ENCODE peak calls at places on chromosomes 3 and 15, in ten cellular contexts. C is endodermal cell, L is cardiac muscle cell, K is GM12878, E is ovary, Z is colonic mucosa, R is stomach, W is heart left ventricle, T is psoas muscle, X is tibial artery. U is an unnamed sample.

GRCh38 chr3:195101927-195102608 is 168.9 kb downstream of the XXYLT1 start:
- DNase-seq in C (no peak), L (no peak), K (no peak), E (no peak), Z (no peak), R (no peak), W (no peak), T (no peak), X (peak; percentile 16), U (no peak)

GRCh38 chr3:128278761-128279593 is 125.7 kb downstream of the EEFSEC start:
- DNase-seq in C (peak; percentile 72), L (peak; percentile 30), K (no peak), E (peak; percentile 94), Z (peak; percentile 40), R (peak; percentile 62), W (peak; percentile 86), T (peak; percentile 68), X (no peak), U (no peak)

GRCh38 chr15:98164986-98165385 is 204.5 kb downstream of the ARRDC4 start:
- DNase-seq in C (no peak), L (no peak), K (no peak), E (no peak), Z (no peak), R (no peak), W (no peak), T (no peak), X (no peak), U (no peak)

GRCh38 chr15:95302809-95303208 is 1027.7 kb upstream of the NR2F2 start:
- DNase-seq in C (no peak), L (no peak), K (no peak), E (no peak), Z (no peak), R (no peak), W (no peak), T (no peak), X (no peak), U (no peak)

GRCh38 chr15:53962646-53963561 is 15.3 kb upstream of the UNC13C start:
- DNase-seq in C (peak; percentile 77), L (peak; percentile 56), K (no peak), E (no peak), Z (peak; percentile 24), R (peak; percentile 43), W (no peak), T (no peak), X (no peak), U (peak; percentile 27)

GRCh38 chr15:74178326-74179100 is 5.0 kb downstream of the ISLR start:
- DNase-seq in C (no peak), L (no peak), K (no peak), E (no peak), Z (no peak), R (no peak), W (no peak), T (peak; percentile 34), X (peak; percentile 60), U (no peak)

GRCh38 chr15:62886431-62887071 is 156.0 kb upstream of the TPM1 start:
- DNase-seq in C (peak; percentile 83), L (no peak), K (no peak), E (peak; percentile 55), Z (no peak), R (no peak), W (no peak), T (no peak), X (no peak), U (no peak)

GRCh38 chr3:16056210-16056607 is 118.3 kb upstream of the GALNT15 start:
- DNase-seq in C (no peak), L (no peak), K (no peak), E (no peak), Z (no peak), R (no peak), W (no peak), T (peak; percentile 81), X (peak; percentile 88), U (no peak)

GRCh38 chr3:14989943-14990753 is 42.8 kb downstream of the NR2C2 start:
- DNase-seq in C (peak; percentile 63), L (peak; percentile 57), K (no peak), E (peak; percentile 50), Z (no peak), R (no peak), W (no peak), T (no peak), X (no peak), U (no peak)

GRCh38 chr15:34820110-34820509 is 24.8 kb upstream of the ACTC1 start:
- DNase-seq in C (no peak), L (no peak), K (no peak), E (no peak), Z (no peak), R (no peak), W (no peak), T (no peak), X (no peak), U (no peak)

GRCh38 chr3:65833761-65834505 is 204.8 kb downstream of the MAGI1 start:
- DNase-seq in C (no peak), L (no peak), K (no peak), E (no peak), Z (no peak), R (no peak), W (no peak), T (no peak), X (no peak), U (no peak)

GRCh38 chr3:73270839-73271483 is 209.5 kb downstream of the EBLN2 start:
- DNase-seq in C (no peak), L (no peak), K (no peak), E (no peak), Z (peak; percentile 22), R (no peak), W (no peak), T (peak; percentile 52), X (no peak), U (no peak)

GRCh38 chr15:64089553-64090280 is 3.9 kb downstream of the CIAO2A start:
- DNase-seq in C (no peak), L (no peak), K (peak; percentile 68), E (no peak), Z (no peak), R (no peak), W (no peak), T (no peak), X (no peak), U (peak; percentile 67)

GRCh38 chr3:124059580-124059979 is 67.7 kb upstream of the ROPN1 start:
- DNase-seq in C (no peak), L (no peak), K (no peak), E (no peak), Z (no peak), R (no peak), W (no peak), T (no peak), X (no peak), U (no peak)

GRCh38 chr15:35514759-35515158 is 31.2 kb downstream of the DPH6 start:
- DNase-seq in C (no peak), L (no peak), K (no peak), E (no peak), Z (no peak), R (no peak), W (no peak), T (no peak), X (no peak), U (no peak)

GRCh38 chr3:49906004-49906860 is 2.6 kb upstream of the MST1R start:
- DNase-seq in C (peak; percentile 87), L (peak; percentile 55), K (no peak), E (peak; percentile 68), Z (peak; percentile 90), R (peak; percentile 77), W (no peak), T (no peak), X (no peak), U (peak; percentile 57)

GRCh38 chr3:15010664-15011063 is 54.5 kb downstream of the MRPS25 start:
- DNase-seq in C (no peak), L (no peak), K (no peak), E (no peak), Z (no peak), R (no peak), W (no peak), T (no peak), X (no peak), U (no peak)

GRCh38 chr15:25173241-25174028 is 218.6 kb downstream of the SNRPN start:
- DNase-seq in C (peak; percentile 9), L (no peak), K (no peak), E (peak; percentile 3), Z (peak; percentile 9), R (peak; percentile 11), W (peak; percentile 36), T (peak; percentile 26), X (no peak), U (no peak)
- H3K9me3 ChIP-seq in C (peaks cover 31% of the 10 kb centered on the region), L (no peaks in the 10 kb centered on the region), K (no peaks in the 10 kb centered on the region), E (peaks cover 3% of the 10 kb centered on the region), Z (peaks cover 6% of the 10 kb centered on the region), R (peaks cover 94% of the 10 kb centered on the region), W (peaks cover 43% of the 10 kb centered on the region), T (peaks cover 17% of the 10 kb centered on the region), X (peaks cover 82% of the 10 kb centered on the region), U (no peaks in the 10 kb centered on the region)

GRCh38 chr3:48678056-48678455 is 7.7 kb downstream of the NCKIPSD start:
- DNase-seq in C (no peak), L (no peak), K (no peak), E (no peak), Z (no peak), R (no peak), W (no peak), T (no peak), X (no peak), U (no peak)

GRCh38 chr3:48672522-48672921 is 9.8 kb upstream of the CELSR3 start:
- DNase-seq in C (no peak), L (no peak), K (no peak), E (no peak), Z (no peak), R (no peak), W (no peak), T (no peak), X (no peak), U (no peak)

GRCh38 chr3:48679416-48680380 is 6.0 kb downstream of the NCKIPSD start:
- DNase-seq in C (no peak), L (no peak), K (no peak), E (peak; percentile 31), Z (no peak), R (no peak), W (no peak), T (no peak), X (no peak), U (peak; percentile 64)

GRCh38 chr3:48678566-48679380 is 6.9 kb downstream of the NCKIPSD start:
- DNase-seq in C (no peak), L (no peak), K (no peak), E (no peak), Z (no peak), R (no peak), W (no peak), T (no peak), X (no peak), U (no peak)

GRCh38 chr3:48674505-48674904 is 11.2 kb downstream of the NCKIPSD start:
- DNase-seq in C (no peak), L (no peak), K (no peak), E (no peak), Z (no peak), R (no peak), W (no peak), T (peak; percentile 39), X (no peak), U (no peak)
- H3K36me3 ChIP-seq in C (peaks cover 48% of the 10 kb centered on the region), L (peaks cover 20% of the 10 kb centered on the region), K (peaks cover 11% of the 10 kb centered on the region), E (no peaks in the 10 kb centered on the region), Z (no peaks in the 10 kb centered on the region), R (peaks cover 67% of the 10 kb centered on the region), W (peaks cover 4% of the 10 kb centered on the region), T (no peaks in the 10 kb centered on the region), X (peaks cover 24% of the 10 kb centered on the region), U (peaks cover 59% of the 10 kb centered on the region)

GRCh38 chr3:37536033-37536432 is 325.6 kb upstream of the CTDSPL start:
- DNase-seq in C (no peak), L (no peak), K (no peak), E (no peak), Z (no peak), R (no peak), W (no peak), T (peak; percentile 72), X (peak; percentile 79), U (no peak)
- H3K9me3 ChIP-seq in C (no peaks in the 10 kb centered on the region), L (no peaks in the 10 kb centered on the region), K (no peaks in the 10 kb centered on the region), E (no peaks in the 10 kb centered on the region), Z (no peaks in the 10 kb centered on the region), R (no peaks in the 10 kb centered on the region), W (no peaks in the 10 kb centered on the region), T (no peaks in the 10 kb centered on the region), X (no peaks in the 10 kb centered on the region), U (no peaks in the 10 kb centered on the region)

GRCh38 chr15:22851513-22851912 is 13.0 kb downstream of the NIPA2 start:
- DNase-seq in C (no peak), L (no peak), K (no peak), E (no peak), Z (no peak), R (no peak), W (no peak), T (no peak), X (no peak), U (no peak)
- H3K36me3 ChIP-seq in C (peaks cover 83% of the 10 kb centered on the region), L (peaks cover 5% of the 10 kb centered on the region), K (peaks cover 35% of the 10 kb centered on the region), E (no peaks in the 10 kb centered on the region), Z (no peaks in the 10 kb centered on the region), R (peaks cover 93% of the 10 kb centered on the region), W (no peaks in the 10 kb centered on the region), T (peaks cover 17% of the 10 kb centered on the region), X (peaks cover 33% of the 10 kb centered on the region), U (peaks cover 96% of the 10 kb centered on the region)